ENCODE peak calls at places on chromosomes 5 and 9, in ten cellular contexts. C is H1, Q is heart right ventricle, A is PC-9, M is ascending aorta, J is WERI-Rb-1, V is fibroblast of pulmonary artery, B is transverse colon, E is fibroblast of mammary gland, K is A549. X is an unnamed sample.
A peak's percentile ranks its signal among the peaks of the same experiment; 100 is the strongest.

GRCh38 chr5:143108498-143109128 is 294.9 kb downstream of the NR3C1 start:
- DNase-seq in Q (peak; percentile 29), B (peak; percentile 74), J (peak; percentile 16), M (no peak), A (peak; percentile 78), V (no peak), E (no peak), C (no peak), K (no peak), X (no peak)

GRCh38 chr5:137613554-137614265 is 114.6 kb upstream of the SPOCK1 start:
- DNase-seq in J (no peak), C (no peak), A (no peak), M (no peak), K (no peak), B (no peak), Q (no peak), V (peak; percentile 35), E (peak; percentile 82), X (no peak)

GRCh38 chr5:172696171-172696849 is 55.2 kb downstream of the NEURL1B start:
- DNase-seq in A (no peak), E (no peak), V (no peak), B (no peak), J (no peak), C (no peak), Q (peak; percentile 81), M (no peak), K (no peak), X (no peak)

GRCh38 chr5:158586054-158586453 is 513.7 kb downstream of the EBF1 start:
- DNase-seq in B (no peak), C (no peak), V (no peak), A (no peak), J (no peak), K (no peak), Q (no peak), M (no peak), E (no peak), X (no peak)

GRCh38 chr9:101727621-101728524 is 10.6 kb downstream of the GRIN3A start:
- DNase-seq in A (no peak), E (peak; percentile 24), K (peak; percentile 44), M (no peak), V (peak; percentile 18), J (peak; percentile 49), C (no peak), Q (no peak), B (peak; percentile 21), X (no peak)

GRCh38 chr5:89289604-89290003 is 406.6 kb upstream of the MEF2C start:
- DNase-seq in V (peak; percentile 19), C (no peak), M (no peak), E (peak; percentile 32), K (no peak), B (no peak), Q (no peak), J (no peak), A (no peak), X (no peak)

GRCh38 chr9:14205463-14205862 is 108.5 kb downstream of the NFIB start:
- DNase-seq in Q (no peak), J (no peak), C (no peak), B (no peak), M (no peak), A (no peak), K (peak; percentile 48), E (peak; percentile 85), V (peak; percentile 91), X (no peak)

GRCh38 chr9:137275203-137275936 is 2.2 kb upstream of the TOR4A start:
- DNase-seq in A (no peak), K (no peak), J (no peak), Q (peak; percentile 18), C (peak; percentile 50), E (no peak), B (no peak), M (no peak), V (no peak), X (no peak)

GRCh38 chr5:176342766-176343458 is 18.7 kb downstream of the KIAA1191 start:
- DNase-seq in Q (no peak), V (no peak), B (no peak), J (no peak), A (no peak), C (no peak), M (no peak), E (no peak), K (no peak), X (no peak)

GRCh38 chr9:84975926-84976325 is 306.4 kb downstream of the NTRK2 start:
- DNase-seq in C (no peak), A (no peak), J (no peak), E (no peak), Q (no peak), V (no peak), B (no peak), M (no peak), K (no peak), X (no peak)

GRCh38 chr9:114869845-114870244 is 60.5 kb downstream of the TNFSF8 start:
- DNase-seq in Q (no peak), V (no peak), A (peak; percentile 31), B (peak; percentile 52), K (no peak), M (no peak), E (no peak), C (peak; percentile 53), J (peak; percentile 35), X (no peak)

GRCh38 chr5:94021246-94021645 is 279.8 kb upstream of the POU5F2 start:
- DNase-seq in C (no peak), Q (no peak), K (peak; percentile 91), E (peak; percentile 66), M (no peak), B (no peak), V (peak; percentile 57), A (peak; percentile 39), J (no peak), X (no peak)

GRCh38 chr9:111959960-111960359 is 63.3 kb downstream of the UGCG start:
- DNase-seq in C (no peak), J (no peak), Q (no peak), V (peak; percentile 56), A (no peak), M (no peak), E (no peak), B (no peak), K (peak; percentile 45), X (no peak)

GRCh38 chr9:130182090-130182909 is 10.1 kb downstream of the NCS1 start:
- DNase-seq in E (no peak), B (no peak), C (no peak), K (peak; percentile 34), J (no peak), V (no peak), M (no peak), A (peak; percentile 9), Q (no peak), X (no peak)
- TF ChIP-seq CTCF in E (no peak), B (no peak), C (no peak), K (no peak), J (no peak), V (no peak), M (no peak), A (no peak), Q (no peak), X (no peak)

GRCh38 chr9:106860731-106861584 is 2.0 kb upstream of the ZNF462 start:
- DNase-seq in C (peak; percentile 62), V (peak; percentile 36), E (no peak), M (no peak), Q (peak; percentile 35), K (peak; percentile 14), A (peak; percentile 7), B (peak; percentile 46), J (no peak), X (no peak)
- H3K4me3 ChIP-seq in C (peak overlapping the region; percentile 88), V (peak overlapping the region; percentile 85), E (peak overlapping the region; percentile 83), M (peak overlapping the region; percentile 76), Q (peak overlapping the region; percentile 66), K (peak overlapping the region; percentile 81), A (no peak overlapping the region), B (peak overlapping the region; percentile 74), J (no peak overlapping the region), X (peak overlapping the region; percentile 65)

GRCh38 chr5:39009280-39009679 is 64.9 kb downstream of the RICTOR start:
- DNase-seq in C (no peak), V (no peak), M (no peak), Q (no peak), K (no peak), A (no peak), J (no peak), E (no peak), B (no peak), X (no peak)

GRCh38 chr5:39006650-39007049 is 67.5 kb downstream of the RICTOR start:
- DNase-seq in B (no peak), V (no peak), K (no peak), M (no peak), C (no peak), Q (no peak), A (no peak), J (no peak), E (no peak), X (no peak)

GRCh38 chr5:39009981-39010380 is 64.2 kb downstream of the RICTOR start:
- DNase-seq in M (no peak), K (no peak), E (no peak), J (no peak), A (no peak), B (no peak), C (no peak), Q (no peak), V (no peak), X (no peak)

GRCh38 chr5:39001683-39002082 is 72.5 kb downstream of the RICTOR start:
- DNase-seq in V (no peak), K (no peak), E (no peak), A (no peak), M (no peak), C (no peak), B (no peak), J (no peak), Q (no peak), X (no peak)

DNA sequence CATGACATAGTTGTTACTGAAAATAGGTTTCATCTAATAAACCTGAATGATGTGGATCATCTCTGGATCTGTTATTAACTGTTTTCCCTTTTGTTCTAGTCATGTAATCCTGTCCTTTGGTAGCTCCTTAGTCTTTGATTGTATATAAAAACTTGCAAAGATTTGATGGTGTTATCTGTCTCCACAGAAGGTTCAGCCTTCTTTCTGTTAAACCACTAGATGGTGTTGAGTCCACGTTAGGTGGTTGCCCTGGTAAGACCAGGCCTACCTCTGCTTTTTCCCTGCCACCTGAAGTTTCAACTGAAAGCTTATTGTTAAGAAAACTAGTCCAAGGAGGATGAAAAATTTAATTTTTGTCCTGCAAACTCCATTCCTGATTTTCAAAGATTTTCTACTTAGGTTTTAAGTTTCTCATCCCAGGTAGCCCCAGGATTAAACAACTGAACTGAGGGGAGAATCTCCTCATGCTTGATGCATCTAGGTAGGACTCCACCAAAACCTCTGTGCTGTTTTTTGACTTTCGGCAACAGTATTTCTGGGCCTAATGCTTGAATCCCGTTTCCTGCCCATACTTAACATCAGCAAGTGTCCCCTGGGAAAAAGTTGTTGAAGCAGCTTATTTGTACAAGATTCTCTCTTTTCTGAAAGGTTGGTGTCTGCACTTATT is 68.5 kb downstream of the RICTOR start:
- DNase-seq in M (no peak), B (no peak), J (peak; percentile 41), E (peak; percentile 35), C (no peak), Q (no peak), A (no peak), V (peak; percentile 24), K (peak; percentile 68), X (no peak)
- TF ChIP-seq CTCF in M (peak; percentile 49), B (no peak), J (peak; percentile 59), E (peak; percentile 42), C (no peak), Q (peak; percentile 67), A (peak; percentile 42), V (peak; percentile 21), K (peak; percentile 66), X (peak; percentile 66)

DNA sequence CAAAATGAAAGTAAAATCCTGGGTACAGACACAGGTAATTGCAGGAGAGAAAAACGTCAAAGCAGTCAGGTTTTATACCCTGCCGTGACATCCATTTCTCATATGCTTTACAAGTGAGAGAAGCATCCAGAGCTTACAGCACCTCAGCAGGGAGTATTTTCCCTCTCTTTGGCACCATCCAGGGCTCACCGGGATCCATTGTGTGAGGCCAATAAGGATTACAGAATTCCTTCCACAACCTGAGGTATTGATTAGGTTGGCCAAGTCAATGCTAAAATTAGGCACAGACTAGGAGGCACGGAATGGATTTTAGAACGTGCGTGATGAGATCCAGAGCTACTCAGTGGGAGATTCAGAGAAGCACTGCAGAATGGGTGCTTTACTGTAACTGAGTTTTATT is 296.6 kb downstream of the FBXL7 start:
- DNase-seq in J (no peak), K (no peak), B (no peak), M (no peak), C (no peak), V (no peak), E (no peak), A (no peak), Q (no peak), X (no peak)
- H3K4me3 ChIP-seq in J (no peak overlapping the region), K (no peak overlapping the region), B (no peak overlapping the region), M (no peak overlapping the region), C (no peak overlapping the region), V (no peak overlapping the region), E (no peak overlapping the region), A (no peak overlapping the region), Q (no peak overlapping the region), X (no peak overlapping the region)

X was measured in right atrium auricular region.